ENCODE peak calls at places on chromosomes 2 and 18, in four cellular contexts. G, N, W and O are unnamed samples.

GRCh38 chr18:24914685-24915267 is 437.2 kb downstream of the ZNF521 start:
- DNase-seq in G (no peak), N (no peak), W (no peak), O (no peak)

GRCh38 chr2:52034706-52035105 is 1002.8 kb upstream of the NRXN1 start:
- DNase-seq in G (no peak), N (no peak), W (peak), O (peak)

GRCh38 chr18:27967938-27968803 is 208.8 kb downstream of the CDH2 start:
- DNase-seq in G (no peak), N (no peak), W (peak), O (no peak)

GRCh38 chr18:70232251-70232650 is 26.8 kb upstream of the RTTN start:
- DNase-seq in G (no peak), N (no peak), W (no peak), O (no peak)

GRCh38 chr2:158602027-158602426 is 145.3 kb downstream of the PKP4 start:
- DNase-seq in G (peak), N (peak), W (no peak), O (no peak)

GRCh38 chr2:181058378-181059269 is 78.2 kb downstream of the UBE2E3 start:
- DNase-seq in G (peak), N (no peak), W (peak), O (peak)

GRCh38 chr2:30686000-30686399 is 121.2 kb downstream of the CAPN13 start:
- DNase-seq in G (no peak), N (no peak), W (no peak), O (no peak)

GRCh38 chr2:38076710-38077430 is 919 bp upstream of the CYP1B1 start:
- DNase-seq in G (peak), N (peak), W (peak), O (peak)

GRCh38 chr2:125573432-125573831 is 1082.5 kb upstream of the GYPC start:
- DNase-seq in G (no peak), N (no peak), W (no peak), O (no peak)

GRCh38 chr2:26184555-26185303 is 11.8 kb downstream of the GAREM2 start:
- DNase-seq in G (peak), N (peak), W (peak), O (peak)

GRCh38 chr18:33440011-33440383 is 524 bp downstream of the CCDC178 start:
- DNase-seq in G (peak), N (peak), W (peak), O (peak)

GRCh38 chr18:36406805-36407204 is 109.3 kb downstream of the FHOD3 start:
- DNase-seq in G (no peak), N (no peak), W (no peak), O (no peak)

GRCh38 chr18:47036298-47036874 is 965 bp upstream of the ELOA2 start:
- DNase-seq in G (no peak), N (no peak), W (peak), O (peak)

GRCh38 chr18:23593720-23594119 is 7.4 kb upstream of the NPC1 start:
- DNase-seq in G (no peak), N (no peak), W (peak), O (peak)

GRCh38 chr2:60998628-60999545 is 18.6 kb upstream of the PEX13 start:
- DNase-seq in G (no peak), N (no peak), W (peak), O (peak)

GRCh38 chr18:59395226-59396175 is 36.4 kb upstream of the LMAN1 start:
- DNase-seq in G (no peak), N (no peak), W (no peak), O (no peak)

GRCh38 chr18:79353238-79353637 is 42.5 kb upstream of the NFATC1 start:
- DNase-seq in G (no peak), N (no peak), W (peak), O (no peak)

GRCh38 chr2:65379721-65380171 is 52.7 kb downstream of the SPRED2 start:
- DNase-seq in G (no peak), N (peak), W (no peak), O (no peak)

GRCh38 chr2:225599856-225600255 is 200.3 kb downstream of the NYAP2 start:
- DNase-seq in G (no peak), N (no peak), W (peak), O (peak)

GRCh38 chr2:65834657-65835056 is 402.3 kb upstream of the SPRED2 start:
- DNase-seq in G (no peak), N (no peak), W (no peak), O (no peak)

DNA sequence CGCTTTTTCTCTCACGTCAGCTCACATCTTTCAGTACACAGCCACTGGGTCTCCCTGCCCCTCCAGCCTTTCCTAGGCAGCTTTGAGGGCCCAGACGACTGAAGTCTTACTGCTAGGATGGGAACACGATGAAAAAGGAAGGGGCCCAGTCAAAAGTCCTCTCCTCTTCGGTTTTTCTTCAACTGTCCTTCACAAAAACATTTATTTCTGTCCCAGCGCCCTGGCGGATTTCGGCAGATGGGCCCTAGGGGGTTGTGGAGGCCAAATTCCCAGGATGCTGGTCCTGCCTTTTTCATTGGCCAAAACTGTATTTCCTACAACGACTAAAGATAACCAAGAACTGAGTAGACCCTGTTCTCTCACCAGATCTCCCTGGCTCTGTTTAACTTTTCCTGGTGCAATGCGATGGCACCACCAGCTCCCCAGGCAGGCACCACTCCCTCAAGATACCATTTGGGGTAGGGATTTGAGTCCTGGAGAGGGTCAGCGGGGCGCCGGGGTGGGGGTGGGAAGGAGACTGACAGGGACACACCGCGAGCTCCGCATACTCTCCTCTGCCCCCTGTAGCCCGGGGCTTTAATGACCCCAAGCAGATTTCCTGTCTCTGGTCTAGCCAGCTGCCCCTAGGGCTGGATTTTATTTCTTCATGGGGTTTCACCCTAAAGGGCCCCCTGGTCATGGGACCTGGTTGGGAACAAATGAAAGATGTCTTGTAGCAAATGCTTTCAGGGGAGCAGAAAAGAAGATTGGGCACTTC is 7.4 kb downstream of the SIX2 start:
- DNase-seq in G (no peak), N (no peak), W (peak), O (no peak)
- H3K4me3 ChIP-seq in G (no peak), N (no peak), W (peak), O (peak)

GRCh38 chr18:10032331-10032979 is 118.6 kb downstream of the VAPA start:
- DNase-seq in G (no peak), N (no peak), W (no peak), O (no peak)
- TF ChIP-seq CTCF in G (no peak), N (no peak), W (peak), O (no peak)

DNA sequence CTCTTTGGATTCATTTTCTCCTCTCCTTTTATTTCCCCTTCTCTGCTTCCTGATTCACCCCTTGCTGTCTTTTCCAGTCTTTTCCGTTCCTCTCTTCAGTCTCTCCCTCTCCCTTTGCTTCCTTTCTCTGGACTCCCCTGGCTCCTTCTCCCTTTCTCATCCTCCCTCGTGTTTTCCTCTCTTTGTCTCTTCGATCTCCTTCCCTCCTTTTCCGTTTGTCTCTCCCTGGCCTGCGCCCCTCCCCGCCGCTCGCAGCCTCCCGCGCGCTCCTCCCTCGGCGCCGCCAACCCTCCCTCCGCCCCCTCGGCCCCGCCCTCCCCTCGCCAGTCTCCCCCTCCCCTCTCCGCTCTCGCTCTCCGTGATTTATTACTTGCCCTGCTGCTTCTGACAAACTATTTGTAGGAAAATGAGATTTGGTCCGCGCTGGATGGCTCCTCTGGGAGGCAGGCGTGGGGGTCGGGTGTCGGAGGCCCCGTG is 46.0 kb upstream of the PAX8 start:
- DNase-seq in G (peak), N (peak), W (peak), O (peak)
- H3K4me3 ChIP-seq in G (peak), N (no peak), W (peak), O (peak)

DNA sequence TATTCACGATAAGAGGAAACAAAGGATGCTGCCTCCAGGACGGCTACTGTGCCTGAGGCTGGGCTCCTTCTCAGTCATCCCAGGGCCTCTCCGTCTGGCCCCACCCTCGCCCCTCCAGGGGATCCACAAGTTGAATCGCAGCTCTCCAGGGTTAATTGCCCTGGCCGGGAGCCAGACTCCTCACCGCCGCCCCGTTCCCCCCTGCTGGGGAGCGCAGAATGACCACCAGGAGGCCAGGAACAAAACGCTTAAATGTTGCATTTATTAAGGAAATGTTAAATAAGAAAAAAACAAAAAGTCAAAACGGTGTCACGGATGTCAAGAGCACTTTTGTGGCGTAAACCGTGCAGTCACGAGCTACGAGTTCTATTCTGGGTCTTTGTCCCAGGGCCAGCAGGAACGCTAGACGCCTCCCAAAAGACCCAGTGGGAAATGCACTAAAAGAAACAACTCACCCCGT is 1.4 kb downstream of the RPRM start:
- DNase-seq in G (no peak), N (no peak), W (peak), O (no peak)
- TF ChIP-seq CTCF in G (no peak), N (no peak), W (peak), O (no peak)

GRCh38 chr2:191818725-191819333 is 28.1 kb downstream of the CAVIN2 start:
- DNase-seq in G (no peak), N (no peak), W (peak), O (no peak)
- H3K4me3 ChIP-seq in G (no peak), N (no peak), W (peak), O (no peak)

DNA sequence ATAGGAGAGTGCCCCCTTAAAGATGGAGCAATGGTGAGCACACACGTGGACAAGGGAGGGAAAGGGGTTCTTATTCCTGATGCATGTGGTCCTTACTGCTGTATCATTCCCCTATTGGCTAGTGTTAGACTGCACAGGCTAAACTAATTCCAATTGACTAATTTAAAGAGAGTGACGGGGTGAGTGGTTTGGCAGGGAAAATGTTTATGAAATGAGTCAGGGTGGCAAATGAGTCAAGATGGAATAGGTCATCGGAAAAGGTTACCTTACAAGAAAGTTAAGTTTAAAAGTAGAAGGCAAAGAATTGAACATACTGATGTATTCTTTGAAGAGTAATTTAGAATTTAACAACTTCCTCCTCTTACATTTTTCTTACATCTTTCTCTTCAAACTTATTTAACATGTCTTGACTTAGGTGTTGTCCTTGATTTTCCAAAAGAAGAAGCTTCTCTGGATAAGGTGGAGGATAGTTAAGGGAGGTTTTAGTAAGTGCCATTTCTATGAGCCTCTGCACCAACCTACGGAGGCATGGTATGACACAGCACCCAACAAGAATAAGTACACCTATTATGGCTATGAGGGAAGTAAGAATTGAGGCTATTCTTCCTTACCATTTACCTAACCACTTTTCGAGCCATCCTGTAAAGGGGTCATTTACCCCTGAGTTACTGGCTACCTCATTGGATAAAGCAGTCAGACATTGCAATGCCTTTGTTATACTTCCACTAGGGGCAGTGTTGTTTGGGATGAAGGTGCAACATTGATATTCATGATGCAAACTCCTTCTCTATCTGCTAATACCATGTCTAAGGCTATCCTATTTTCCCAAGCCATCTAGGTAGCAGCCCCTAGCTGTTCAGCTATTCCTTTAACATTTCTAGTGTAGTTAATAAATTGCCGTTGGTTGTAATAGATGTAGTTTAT is 1345.8 kb upstream of the LRRTM1 start:
- DNase-seq in G (no peak), N (no peak), W (peak), O (no peak)
- TF ChIP-seq CTCF in G (no peak), N (no peak), W (no peak), O (no peak)